ENCODE peak calls at places on chromosomes 11 and 22, in ten cellular contexts. Y is neuronal stem cell, N is lower lobe of right lung, S is psoas muscle, C is spleen, D is A549, W is thyroid gland, O is GM23338, B is lung, A is PC-3. Q is an unnamed sample. For H3K4me1, the result is how much of the 10 kb centered on the place peaks cover.

GRCh38 chr22:43811777-43812148 is 342 bp downstream of the EFCAB6 start:
- DNase-seq in Y (no peak), N (no peak), S (no peak), C (no peak), D (peak), W (peak), O (peak), B (no peak), A (peak), Q (peak)

GRCh38 chr11:44634401-44635281 is 69.2 kb downstream of the CD82 start:
- DNase-seq in Y (peak), N (no peak), S (peak), C (peak), D (peak), W (peak), O (peak), B (peak), A (peak), Q (no peak)

GRCh38 chr11:65417221-65417701 is 5.3 kb upstream of the NEAT1 start:
- DNase-seq in Y (no peak), N (peak), S (no peak), C (peak), D (no peak), W (peak), O (no peak), B (no peak), A (no peak), Q (no peak)

GRCh38 chr22:38799265-38800002 is 5.5 kb upstream of the DNAL4 start:
- DNase-seq in Y (no peak), N (no peak), S (no peak), C (no peak), D (no peak), W (no peak), O (no peak), B (no peak), A (no peak), Q (no peak)

GRCh38 chr11:69541501-69542313 is 60.2 kb downstream of the LINC01488 start:
- DNase-seq in Y (no peak), N (peak), S (no peak), C (peak), D (peak), W (peak), O (no peak), B (peak), A (peak), Q (no peak)

GRCh38 chr11:15938983-15939382 is 417.4 kb downstream of the SOX6 start:
- DNase-seq in Y (no peak), N (no peak), S (no peak), C (no peak), D (no peak), W (no peak), O (no peak), B (no peak), A (no peak), Q (no peak)

GRCh38 chr11:235180-235997 is 753 bp downstream of the SIRT3 start:
- DNase-seq in Y (no peak), N (no peak), S (no peak), C (no peak), D (no peak), W (no peak), O (no peak), B (no peak), A (no peak), Q (peak)

GRCh38 chr11:44992181-44992582 is 41.5 kb upstream of the TP53I11 start:
- DNase-seq in Y (no peak), N (no peak), S (no peak), C (no peak), D (no peak), W (no peak), O (no peak), B (no peak), A (no peak), Q (no peak)

GRCh38 chr11:1763796-1764661 is at the start of gene CTSD:
- DNase-seq in Y (peak), N (peak), S (peak), C (peak), D (peak), W (peak), O (peak), B (peak), A (peak), Q (peak)

GRCh38 chr11:57643802-57644201 is 5.9 kb downstream of the YPEL4 start:
- DNase-seq in Y (no peak), N (no peak), S (no peak), C (no peak), D (no peak), W (no peak), O (no peak), B (no peak), A (no peak), Q (no peak)

GRCh38 chr11:44623321-44623715 is 57.9 kb downstream of the CD82 start:
- DNase-seq in Y (no peak), N (no peak), S (no peak), C (peak), D (no peak), W (peak), O (no peak), B (peak), A (no peak), Q (no peak)

GRCh38 chr11:63767415-63768231 is 952 bp downstream of the ZFTA start:
- DNase-seq in Y (peak), N (peak), S (peak), C (no peak), D (peak), W (peak), O (peak), B (peak), A (peak), Q (no peak)

GRCh38 chr22:49155039-49155808 is 672.4 kb downstream of the BRD1 start:
- DNase-seq in Y (no peak), N (no peak), S (no peak), C (peak), D (no peak), W (no peak), O (no peak), B (no peak), A (no peak), Q (no peak)

GRCh38 chr11:9982127-9982795 is 311.8 kb downstream of the SBF2 start:
- DNase-seq in Y (no peak), N (no peak), S (no peak), C (no peak), D (no peak), W (no peak), O (no peak), B (no peak), A (peak), Q (no peak)

GRCh38 chr11:65440831-65441499 is 18.4 kb downstream of the NEAT1 start:
- DNase-seq in Y (no peak), N (no peak), S (no peak), C (peak), D (no peak), W (peak), O (no peak), B (no peak), A (peak), Q (peak)

GRCh38 chr22:34072585-34072984 is 152.3 kb upstream of the LARGE1 start:
- DNase-seq in Y (no peak), N (no peak), S (no peak), C (no peak), D (no peak), W (no peak), O (no peak), B (no peak), A (no peak), Q (no peak)

GRCh38 chr11:60485987-60486386 is 6.6 kb upstream of the MS4A12 start:
- DNase-seq in Y (peak), N (no peak), S (no peak), C (peak), D (peak), W (no peak), O (peak), B (peak), A (peak), Q (peak)

GRCh38 chr11:107646783-107647182 is 55.8 kb downstream of the ELMOD1 start:
- DNase-seq in Y (no peak), N (no peak), S (no peak), C (no peak), D (no peak), W (no peak), O (no peak), B (no peak), A (no peak), Q (no peak)

GRCh38 chr22:17063372-17064106 is 21.3 kb upstream of the IL17RA start:
- DNase-seq in Y (no peak), N (no peak), S (no peak), C (no peak), D (no peak), W (no peak), O (no peak), B (no peak), A (no peak), Q (no peak)

GRCh38 chr22:37130031-37130430 is 19.7 kb downstream of the IL2RB start:
- DNase-seq in Y (no peak), N (no peak), S (no peak), C (no peak), D (no peak), W (no peak), O (no peak), B (no peak), A (no peak), Q (no peak)

GRCh38 chr22:37079668-37080171 is 28.2 kb downstream of the KCTD17 start:
- DNase-seq in Y (no peak), N (peak), S (no peak), C (peak), D (no peak), W (peak), O (no peak), B (no peak), A (no peak), Q (peak)

GRCh38 chr11:79676396-79676795 is 235.6 kb upstream of the TENM4 start:
- DNase-seq in Y (no peak), N (no peak), S (no peak), C (no peak), D (no peak), W (no peak), O (no peak), B (no peak), A (no peak), Q (no peak)

GRCh38 chr22:35023692-35024363 is 42.1 kb upstream of the ISX start:
- DNase-seq in Y (peak), N (peak), S (peak), C (peak), D (peak), W (peak), O (peak), B (peak), A (peak), Q (peak)

DNA sequence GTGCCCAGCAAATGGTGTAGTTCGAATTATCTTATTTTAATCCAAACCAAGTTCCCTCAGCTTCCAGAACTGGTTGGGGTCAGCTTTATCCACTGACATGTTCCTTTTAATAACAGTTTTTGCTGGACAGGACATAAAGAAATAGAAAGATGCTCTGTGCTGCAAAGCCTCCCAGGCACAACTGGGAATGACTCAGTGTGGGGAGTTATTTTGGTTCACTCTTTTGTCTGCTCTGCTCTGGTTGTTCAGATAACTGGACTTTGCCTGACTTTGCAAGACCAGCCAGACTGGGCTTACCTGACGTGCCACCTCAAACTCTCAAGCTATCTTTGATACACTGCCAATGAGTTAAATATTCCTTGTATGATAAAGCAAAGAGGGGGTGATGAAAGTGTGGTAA is 25.6 kb downstream of the SEZ6L start:
- DNase-seq in Y (no peak), N (no peak), S (no peak), C (no peak), D (no peak), W (no peak), O (no peak), B (no peak), A (no peak), Q (no peak)
- H3K4me3 ChIP-seq in Y (no peak), N (no peak), S (no peak), C (no peak), D (no peak), W (no peak), O (no peak), B (no peak), A (no peak), Q (no peak)

DNA sequence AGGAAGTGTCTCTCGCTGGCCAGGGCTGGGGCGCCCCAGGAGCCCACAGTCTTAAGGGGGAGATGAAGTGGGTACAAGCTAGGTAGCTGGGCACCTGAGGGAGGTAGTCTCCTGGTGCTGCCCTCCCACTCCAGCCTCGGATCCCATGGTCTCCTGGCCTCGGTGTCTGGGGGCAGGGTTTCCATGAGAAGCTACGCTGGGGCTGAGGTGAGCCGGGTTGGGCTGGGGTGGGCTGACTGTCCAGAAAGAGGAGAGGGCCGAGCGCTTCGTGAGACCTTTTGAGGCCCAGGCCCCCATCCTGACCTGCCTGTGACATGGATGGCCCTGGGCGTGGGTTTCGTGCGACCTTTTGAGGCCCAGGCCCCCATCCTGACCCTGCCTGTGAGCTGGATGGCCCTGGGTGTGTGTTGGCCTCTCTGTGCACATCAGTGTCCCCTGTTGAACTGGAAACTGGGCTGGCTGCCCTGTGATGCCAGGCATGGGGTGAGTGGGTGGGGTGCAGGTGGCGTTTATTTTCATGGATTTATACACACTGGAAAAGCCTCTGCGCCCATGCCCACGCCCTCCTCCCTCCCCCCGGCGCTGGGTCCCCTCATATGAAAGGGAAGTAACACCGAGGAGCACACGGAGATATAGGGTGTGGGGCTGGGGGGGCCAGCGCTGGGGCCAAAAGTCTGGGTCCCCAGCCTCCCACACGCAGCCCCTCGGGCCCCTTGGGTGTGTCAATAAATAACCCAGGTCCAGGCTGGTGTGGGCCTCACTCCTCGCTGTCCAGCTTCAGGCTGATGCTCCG is 8.6 kb downstream of the AIP start:
- DNase-seq in Y (no peak), N (no peak), S (no peak), C (no peak), D (no peak), W (no peak), O (no peak), B (no peak), A (no peak), Q (no peak)
- H3K27ac ChIP-seq in Y (no peak), N (no peak), S (no peak), C (no peak), D (no peak), W (no peak), O (no peak), B (no peak), A (no peak), Q (no peak)

DNA sequence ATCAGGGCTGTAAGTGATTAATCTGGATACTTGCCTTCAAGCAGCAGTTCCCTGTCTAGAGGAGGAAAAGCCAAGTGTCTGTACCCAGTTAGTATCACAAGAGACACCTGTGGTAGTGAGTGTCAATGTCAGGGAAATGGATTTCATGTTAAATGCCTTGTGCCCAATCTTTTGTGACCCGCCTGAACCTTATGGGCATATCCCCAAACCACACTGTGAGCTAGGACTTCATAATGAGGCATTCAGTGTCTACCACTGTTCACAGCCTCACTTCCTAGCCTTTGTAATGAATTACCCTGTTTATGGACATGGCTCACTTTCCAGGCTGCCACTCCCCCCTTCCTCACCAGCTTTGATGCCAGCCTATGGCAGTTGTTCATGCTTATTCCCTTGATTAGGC is 125.1 kb downstream of the TRIM44 start:
- DNase-seq in Y (no peak), N (no peak), S (no peak), C (no peak), D (no peak), W (no peak), O (no peak), B (no peak), A (no peak), Q (no peak)
- H3K4me1 ChIP-seq in Y (under half), N (under half), S (under half), C (under half), D (under half), W (under half), O (under half), B (under half), A (under half), Q (under half)

GRCh38 chr22:41687901-41688364 is 734 bp downstream of the SNU13 start:
- DNase-seq in Y (no peak), N (peak), S (no peak), C (peak), D (no peak), W (peak), O (peak), B (no peak), A (peak), Q (peak)
- H3K4me3 ChIP-seq in Y (peak), N (peak), S (peak), C (peak), D (peak), W (peak), O (peak), B (peak), A (peak), Q (peak)

GRCh38 chr11:61516191-61516590 is 7.6 kb downstream of the LRRC10B start:
- DNase-seq in Y (no peak), N (no peak), S (no peak), C (no peak), D (no peak), W (no peak), O (peak), B (no peak), A (no peak), Q (no peak)

GRCh38 chr11:61514050-61514917 is 5.7 kb downstream of the LRRC10B start:
- DNase-seq in Y (no peak), N (no peak), S (no peak), C (no peak), D (no peak), W (no peak), O (peak), B (no peak), A (no peak), Q (no peak)

GRCh38 chr11:61515686-61516085 is 7.1 kb downstream of the LRRC10B start:
- DNase-seq in Y (no peak), N (no peak), S (no peak), C (no peak), D (no peak), W (no peak), O (peak), B (no peak), A (no peak), Q (no peak)

GRCh38 chr11:61518032-61518795 is 9.7 kb downstream of the LRRC10B start:
- DNase-seq in Y (no peak), N (no peak), S (no peak), C (no peak), D (no peak), W (no peak), O (no peak), B (no peak), A (no peak), Q (no peak)

GRCh38 chr11:61516675-61517516 is 8.3 kb downstream of the LRRC10B start:
- DNase-seq in Y (peak), N (no peak), S (peak), C (peak), D (peak), W (peak), O (peak), B (no peak), A (peak), Q (no peak)
- H3K27ac ChIP-seq in Y (no peak), N (no peak), S (no peak), C (no peak), D (no peak), W (no peak), O (no peak), B (no peak), A (no peak), Q (no peak)

GRCh38 chr11:118008271-118008903 is 22.2 kb downstream of the IL10RA start:
- DNase-seq in Y (no peak), N (no peak), S (no peak), C (peak), D (no peak), W (no peak), O (no peak), B (no peak), A (no peak), Q (no peak)
- H3K4me1 ChIP-seq in Y (under half), N (half or more), S (under half), C (half or more), D (under half), W (under half), O (under half), B (under half), A (under half), Q (under half)

GRCh38 chr22:29705651-29706050 is 14.2 kb upstream of the CABP7 start:
- DNase-seq in Y (no peak), N (no peak), S (no peak), C (no peak), D (no peak), W (no peak), O (no peak), B (no peak), A (no peak), Q (no peak)

GRCh38 chr22:29702931-29703594 is 16.7 kb upstream of the CABP7 start:
- DNase-seq in Y (no peak), N (peak), S (peak), C (no peak), D (no peak), W (peak), O (peak), B (peak), A (no peak), Q (no peak)

GRCh38 chr22:29702025-29702930 is 17.5 kb upstream of the CABP7 start:
- DNase-seq in Y (no peak), N (no peak), S (no peak), C (no peak), D (peak), W (peak), O (no peak), B (no peak), A (peak), Q (no peak)

GRCh38 chr22:29704528-29705285 is 15.1 kb upstream of the CABP7 start:
- DNase-seq in Y (no peak), N (no peak), S (no peak), C (no peak), D (no peak), W (peak), O (no peak), B (no peak), A (peak), Q (no peak)

GRCh38 chr22:29703595-29704195 is 16.1 kb upstream of the CABP7 start:
- DNase-seq in Y (no peak), N (no peak), S (no peak), C (no peak), D (no peak), W (no peak), O (no peak), B (no peak), A (no peak), Q (no peak)
- H3K4me3 ChIP-seq in Y (no peak), N (no peak), S (no peak), C (no peak), D (no peak), W (no peak), O (peak), B (no peak), A (no peak), Q (no peak)

Q was measured in small intestine.